ENCODE peak calls at places on chromosomes 5 and 9, in nine cellular contexts. B is CD4-positive, alpha-beta T cell; R is activated CD8-positive, alpha-beta memory T cell treated with anti-CD3 and anti-CD28 coated beads for 48 hours; Z is effector memory CD4-positive, alpha-beta T cell; U is activated T-cell treated with anti-CD3 and anti-CD28 coated beads, Interleukin-2, amount 50 U/mL, for 72 hours; P is HEK293T; C is AG09309; T is NCI-H82; O is Caki2. N is an unnamed sample.

GRCh38 chr5:149641000-149641576 is 59.8 kb downstream of the ARHGEF37 start:
- DNase-seq in T (no peak), O (no peak), C (no peak), R (no peak), Z (no peak), B (no peak), P (no peak), U (no peak), N (no peak)

GRCh38 chr5:82917584-82917983 is 159.6 kb downstream of the TMEM167A start:
- DNase-seq in U (no peak), P (no peak), O (no peak), T (no peak), R (no peak), C (no peak), Z (no peak), B (no peak), N (no peak)

GRCh38 chr9:93480728-93481324 is 27.4 kb upstream of the FAM120AOS start:
- DNase-seq in T (no peak), O (no peak), P (no peak), Z (no peak), C (no peak), B (no peak), U (no peak), R (no peak), N (no peak)

GRCh38 chr5:158543539-158544387 is 556.0 kb downstream of the EBF1 start:
- DNase-seq in O (no peak), U (peak; percentile 4), R (no peak), B (no peak), T (no peak), Z (no peak), C (peak; percentile 28), P (no peak), N (no peak)

GRCh38 chr5:181151146-181151545 is 3.8 kb downstream of the OR2V2 start:
- DNase-seq in P (no peak), R (no peak), Z (no peak), B (no peak), T (peak; percentile 41), O (no peak), U (no peak), C (no peak), N (no peak)

GRCh38 chr9:101028346-101029299 is at the start of gene PLPPR1:
- DNase-seq in P (peak; percentile 79), O (peak; percentile 62), Z (no peak), R (no peak), B (no peak), T (peak; percentile 94), U (no peak), C (no peak), N (no peak)

GRCh38 chr9:133322701-133323100 is 13.3 kb downstream of the SURF6 start:
- DNase-seq in C (no peak), R (no peak), U (no peak), Z (no peak), B (no peak), T (no peak), P (no peak), O (no peak), N (no peak)

GRCh38 chr9:135797507-135798302 is 95.7 kb downstream of the KCNT1 start:
- DNase-seq in C (no peak), Z (no peak), B (no peak), P (peak; percentile 81), O (no peak), U (peak; percentile 53), T (peak; percentile 68), R (peak; percentile 14), N (no peak)

GRCh38 chr5:1881273-1881586 is 1.5 kb downstream of the IRX4 start:
- DNase-seq in B (no peak), U (no peak), P (no peak), R (no peak), Z (no peak), C (no peak), T (peak; percentile 49), O (peak; percentile 10), N (peak; percentile 18)

GRCh38 chr5:176381423-176381822 is 7.0 kb downstream of the NOP16 start:
- DNase-seq in P (no peak), Z (no peak), B (no peak), O (no peak), C (no peak), T (no peak), R (no peak), U (no peak), N (no peak)